ENCODE peak calls at places on chromosomes 7 and 10, in five cellular contexts. Q is AG04449, E is NCI-H146, B is aorta, A is uterus. M is an unnamed sample.

GRCh38 chr10:88725798-88726197 is 19.7 kb downstream of the LIPK start:
- DNase-seq in A (no peak), Q (no peak), B (no peak), E (peak), M (no peak)

GRCh38 chr10:68135362-68135761 is 26.1 kb downstream of the MYPN start:
- DNase-seq in Q (no peak), A (no peak), B (no peak), E (no peak), M (no peak)

GRCh38 chr10:72645263-72645858 is 19.5 kb upstream of the MICU1 start:
- DNase-seq in B (no peak), Q (no peak), E (no peak), A (no peak), M (no peak)

GRCh38 chr10:102537367-102537766 is 33.6 kb downstream of the SUFU start:
- DNase-seq in E (no peak), B (no peak), Q (no peak), A (no peak), M (no peak)

GRCh38 chr7:6564091-6564770 is 13.0 kb upstream of the GRID2IP start:
- DNase-seq in A (no peak), Q (no peak), B (peak), E (no peak), M (no peak)

GRCh38 chr10:132849546-132850031 is 63.6 kb upstream of the NKX6-2 start:
- DNase-seq in E (no peak), A (peak), Q (no peak), B (peak), M (peak)

GRCh38 chr10:71205468-71205867 is 6.9 kb upstream of the UNC5B start:
- DNase-seq in A (no peak), B (no peak), E (peak), Q (no peak), M (no peak)

GRCh38 chr7:142908921-142909870 is 23.7 kb upstream of the TRPV6 start:
- DNase-seq in E (no peak), B (no peak), A (no peak), Q (no peak), M (no peak)

GRCh38 chr7:24221500-24221899 is 62.5 kb upstream of the NPY start:
- DNase-seq in A (no peak), E (no peak), Q (no peak), B (no peak), M (no peak)

GRCh38 chr7:93011351-93012294 is 106.2 kb downstream of the SAMD9 start:
- DNase-seq in A (no peak), E (no peak), B (no peak), Q (peak), M (no peak)

GRCh38 chr7:130417215-130417614 is 23.6 kb downstream of the CEP41 start:
- DNase-seq in A (no peak), E (no peak), B (no peak), Q (no peak), M (no peak)

GRCh38 chr7:30225863-30226361 is 58.5 kb upstream of the ZNRF2 start:
- DNase-seq in Q (no peak), E (peak), B (no peak), A (peak), M (peak)

GRCh38 chr10:121598261-121599249 is at the start of gene FGFR2:
- DNase-seq in A (peak), B (peak), Q (no peak), E (peak), M (peak)

GRCh38 chr7:2544541-2545188 is 10.7 kb downstream of the BRAT1 start:
- DNase-seq in E (no peak), A (no peak), Q (no peak), B (no peak), M (no peak)

GRCh38 chr7:22806754-22807153 is 15.9 kb downstream of the TOMM7 start:
- DNase-seq in B (no peak), E (no peak), A (no peak), Q (no peak), M (no peak)

GRCh38 chr7:98946389-98946788 is 68.1 kb downstream of the TRRAP start:
- DNase-seq in A (no peak), B (no peak), Q (no peak), E (no peak), M (peak)

GRCh38 chr7:16062269-16062668 is 359.1 kb downstream of the CRPPA start:
- DNase-seq in E (no peak), Q (peak), A (no peak), B (no peak), M (no peak)

GRCh38 chr10:69629897-69630650 is at the start of gene FAM241B:
- DNase-seq in Q (no peak), A (peak), E (peak), B (peak), M (peak)

GRCh38 chr10:59757966-59758365 is 4.7 kb upstream of the MRLN start:
- DNase-seq in B (no peak), E (no peak), Q (peak), A (no peak), M (no peak)

GRCh38 chr10:114403545-114404161 is 649 bp downstream of the AFAP1L2 start:
- DNase-seq in E (peak), Q (no peak), B (peak), A (peak), M (peak)

GRCh38 chr7:95686109-95686508 is 86.2 kb upstream of the DYNC1I1 start:
- DNase-seq in Q (peak), A (peak), B (no peak), E (peak), M (no peak)

GRCh38 chr10:67669978-67670377 is 26.0 kb downstream of the CTNNA3 start:
- DNase-seq in Q (no peak), A (no peak), B (no peak), E (no peak), M (no peak)

GRCh38 chr7:35680403-35681013 is 14.4 kb downstream of the HERPUD2 start:
- DNase-seq in B (no peak), Q (no peak), E (no peak), A (no peak), M (no peak)

M was measured in lower leg skin.